ENCODE peak calls at places on chromosomes 12 and 14, in seven cellular contexts. E, N, J, K, S, R and X are unnamed samples. For H3K36me3, the result is how much of the 10 kb centered on the place peaks cover.

GRCh38 chr12:128055567-128055966 is 211.4 kb upstream of the TMEM132C start:
- DNase-seq in R (no peak), E (no peak), S (no peak), N (no peak), K (no peak), J (no peak), X (no peak)

GRCh38 chr12:75976113-75976512 is 55.5 kb downstream of the PHLDA1 start:
- DNase-seq in K (no peak), E (no peak), J (no peak), R (no peak), S (no peak), N (no peak), X (no peak)

GRCh38 chr14:27387458-27387857 is 789.6 kb upstream of the NOVA1 start:
- DNase-seq in E (no peak), N (no peak), J (no peak), R (no peak), S (no peak), K (no peak), X (no peak)

GRCh38 chr12:62523619-62524018 is 57.0 kb downstream of the MON2 start:
- DNase-seq in E (no peak), K (no peak), R (no peak), S (no peak), N (no peak), J (no peak), X (no peak)

GRCh38 chr14:57753821-57754220 is 112.1 kb downstream of the SLC35F4 start:
- DNase-seq in S (no peak), K (no peak), N (no peak), R (no peak), J (no peak), E (no peak), X (no peak)

GRCh38 chr12:90366286-90366685 is 588.7 kb downstream of the CCER1 start:
- DNase-seq in R (no peak), N (no peak), J (no peak), E (no peak), S (no peak), K (no peak), X (no peak)

GRCh38 chr14:36511981-36512584 is 7.9 kb downstream of the NKX2-1 start:
- DNase-seq in R (no peak), N (no peak), E (no peak), K (no peak), J (no peak), S (no peak), X (no peak)

GRCh38 chr14:96088131-96088880 is 49.1 kb downstream of the C14orf132 start:
- DNase-seq in E (peak), K (no peak), N (no peak), S (no peak), J (peak), R (no peak), X (no peak)

GRCh38 chr14:63276492-63277342 is 42.0 kb downstream of the GPHB5 start:
- DNase-seq in K (no peak), E (no peak), S (no peak), N (no peak), J (no peak), R (no peak), X (no peak)

GRCh38 chr14:50233335-50234250 is 2.2 kb upstream of the SOS2 start:
- DNase-seq in J (no peak), S (no peak), K (no peak), N (no peak), E (no peak), R (no peak), X (no peak)

GRCh38 chr12:4353785-4354208 is 25.7 kb downstream of the FGF23 start:
- DNase-seq in E (no peak), N (no peak), R (no peak), K (no peak), J (peak), S (peak), X (no peak)

GRCh38 chr12:119266963-119267362 is 67.6 kb upstream of the CCDC60 start:
- DNase-seq in J (no peak), R (no peak), E (no peak), K (no peak), S (no peak), N (no peak), X (no peak)

GRCh38 chr14:36056846-36057245 is 119.7 kb downstream of the PTCSC3 start:
- DNase-seq in J (no peak), S (no peak), R (no peak), N (no peak), E (no peak), K (no peak), X (no peak)

GRCh38 chr12:643478-644292 is 19.6 kb downstream of the NINJ2 start:
- DNase-seq in K (no peak), R (peak), N (no peak), E (peak), J (no peak), S (peak), X (peak)

GRCh38 chr12:76546889-76547288 is 12.7 kb downstream of the OSBPL8 start:
- DNase-seq in K (no peak), E (no peak), N (no peak), S (no peak), R (no peak), J (no peak), X (no peak)

GRCh38 chr12:14946856-14947255 is 8.5 kb upstream of the ERP27 start:
- DNase-seq in N (no peak), S (no peak), J (no peak), K (no peak), E (no peak), R (no peak), X (no peak)

GRCh38 chr12:14950982-14951746 is 10.2 kb downstream of the ARHGDIB start:
- DNase-seq in N (no peak), K (no peak), J (no peak), E (no peak), S (no peak), R (no peak), X (no peak)

GRCh38 chr12:14949631-14950030 is 11.3 kb upstream of the ERP27 start:
- DNase-seq in K (no peak), N (no peak), S (peak), E (no peak), J (no peak), R (no peak), X (peak)

GRCh38 chr12:14950421-14950820 is 11.0 kb downstream of the ARHGDIB start:
- DNase-seq in E (no peak), N (no peak), J (no peak), R (no peak), K (no peak), S (no peak), X (no peak)

DNA sequence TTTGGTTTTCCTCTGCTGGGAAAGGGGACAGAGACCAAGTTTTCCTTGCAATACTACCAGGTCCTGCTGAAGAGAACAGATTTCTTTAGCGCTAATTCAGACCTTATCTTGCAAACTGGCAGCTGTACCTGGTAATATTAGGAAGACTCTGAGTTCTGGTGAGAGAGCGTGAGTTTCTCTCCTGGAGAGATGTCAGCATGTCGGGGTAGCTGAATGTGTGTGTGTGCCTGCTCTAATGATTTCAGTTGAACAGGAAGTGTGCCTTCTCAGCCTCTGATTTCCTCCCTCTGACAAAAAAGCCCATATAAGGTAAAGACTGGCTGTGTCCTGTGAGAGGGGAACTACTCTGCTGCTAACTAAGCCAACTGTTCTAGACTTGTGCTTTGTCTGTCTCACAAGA is 10.3 kb upstream of the ERP27 start:
- DNase-seq in K (no peak), S (peak), R (no peak), J (no peak), N (peak), E (no peak), X (peak)
- H3K36me3 ChIP-seq in K (under half), S (half or more), R (under half), J (under half), N (under half), E (under half), X (half or more)

GRCh38 chr14:52703225-52703624 is 3.8 kb upstream of the PSMC6 start:
- DNase-seq in N (no peak), K (no peak), R (peak), S (no peak), E (no peak), J (no peak), X (no peak)

GRCh38 chr14:52703664-52704063 is 3.3 kb upstream of the PSMC6 start:
- DNase-seq in N (no peak), J (no peak), K (no peak), S (no peak), R (no peak), E (no peak), X (no peak)

GRCh38 chr14:52706286-52706685 is 714 bp upstream of the PSMC6 start:
- DNase-seq in S (peak), J (no peak), R (no peak), N (no peak), E (no peak), K (no peak), X (no peak)

GRCh38 chr14:52711666-52712065 is 4.7 kb downstream of the PSMC6 start:
- DNase-seq in N (no peak), R (no peak), S (no peak), K (no peak), J (no peak), E (no peak), X (no peak)

DNA sequence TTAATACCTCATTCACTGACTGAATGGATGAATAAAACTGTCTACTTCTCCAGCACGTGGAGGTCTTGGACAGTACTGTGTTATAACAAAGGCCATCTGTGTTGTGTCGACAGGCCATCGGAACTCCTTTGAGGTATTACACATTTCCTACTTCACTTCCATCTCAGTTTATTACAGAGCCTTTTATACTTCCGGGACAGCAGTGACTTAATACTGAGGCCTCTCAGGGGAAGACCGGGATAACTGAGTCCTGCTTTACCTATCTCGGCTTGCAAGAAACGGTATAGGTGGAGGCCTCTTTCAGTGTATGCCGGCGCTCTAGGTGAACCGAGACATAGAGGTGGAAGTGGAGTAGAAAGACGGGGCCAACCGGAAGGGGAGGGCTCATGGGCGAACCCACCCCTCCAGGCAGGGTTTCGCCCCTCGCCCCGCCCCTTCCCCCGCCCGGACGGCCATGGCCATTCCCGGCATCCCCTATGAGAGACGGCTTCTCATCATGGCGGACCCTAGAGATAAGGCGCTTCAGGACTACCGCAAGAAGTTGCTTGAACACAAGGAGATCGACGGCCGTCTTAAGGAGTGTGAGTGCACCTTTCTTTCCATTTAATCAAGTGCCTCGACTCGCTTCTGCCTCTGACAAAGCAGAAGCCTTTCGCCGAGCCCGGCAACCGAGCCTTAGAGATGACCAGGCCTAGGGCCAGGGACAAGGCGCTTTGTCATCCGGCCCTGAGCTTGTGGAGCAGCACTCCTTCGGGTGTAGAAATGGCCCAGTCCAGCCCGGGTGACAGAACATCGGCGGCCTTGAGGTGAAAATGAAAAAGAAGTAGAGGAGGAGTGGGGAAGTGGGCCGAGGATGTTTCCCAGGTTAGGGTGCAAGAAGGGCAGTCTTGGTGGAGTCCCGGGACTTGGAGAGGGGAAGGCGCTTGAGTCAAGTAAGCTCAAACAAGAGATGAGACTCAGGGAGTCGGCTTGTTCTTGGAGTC is at the start of gene PSMC6:
- DNase-seq in E (peak), N (peak), S (peak), J (peak), K (peak), R (peak), X (peak)
- H3K27ac ChIP-seq in E (peak), N (peak), S (peak), J (peak), K (peak), R (peak), X (peak)

GRCh38 chr12:132739600-132740312 is 21.9 kb downstream of the ANKLE2 start:
- DNase-seq in K (no peak), R (no peak), J (no peak), N (no peak), S (no peak), E (no peak), X (no peak)

GRCh38 chr12:132736378-132736777 is 25.3 kb downstream of the ANKLE2 start:
- DNase-seq in E (no peak), R (no peak), K (no peak), N (no peak), S (no peak), J (no peak), X (no peak)

GRCh38 chr12:132734206-132734605 is 23.6 kb downstream of the PGAM5 start:
- DNase-seq in R (no peak), K (no peak), N (no peak), E (no peak), J (no peak), S (no peak), X (no peak)

GRCh38 chr12:132735496-132735895 is 24.9 kb downstream of the PGAM5 start:
- DNase-seq in E (no peak), K (no peak), S (no peak), N (no peak), R (no peak), J (no peak), X (no peak)

DNA sequence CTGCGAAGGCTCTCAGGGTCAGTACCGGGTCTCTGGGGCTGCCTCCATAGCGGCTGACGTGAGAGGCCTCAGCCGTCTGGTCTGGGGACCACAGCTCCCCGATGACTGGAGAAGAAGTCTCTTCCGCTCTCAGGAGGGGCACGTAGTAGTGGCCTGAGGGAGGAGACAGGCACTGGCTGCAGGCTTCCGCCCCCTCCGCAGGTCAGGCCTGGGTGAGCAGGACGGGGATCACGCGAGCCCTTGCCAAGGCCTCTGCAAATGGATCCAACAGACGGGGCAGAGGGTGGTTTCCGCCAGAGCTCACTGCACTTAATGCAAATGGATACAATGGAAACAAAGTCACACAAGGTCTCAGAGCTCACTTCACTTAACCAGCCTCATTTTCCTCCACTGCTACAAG is 24.7 kb downstream of the ANKLE2 start:
- DNase-seq in R (no peak), K (no peak), S (no peak), N (no peak), J (no peak), E (no peak), X (no peak)
- H3K36me3 ChIP-seq in R (half or more), K (under half), S (half or more), N (under half), J (half or more), E (half or more), X (under half)

DNA sequence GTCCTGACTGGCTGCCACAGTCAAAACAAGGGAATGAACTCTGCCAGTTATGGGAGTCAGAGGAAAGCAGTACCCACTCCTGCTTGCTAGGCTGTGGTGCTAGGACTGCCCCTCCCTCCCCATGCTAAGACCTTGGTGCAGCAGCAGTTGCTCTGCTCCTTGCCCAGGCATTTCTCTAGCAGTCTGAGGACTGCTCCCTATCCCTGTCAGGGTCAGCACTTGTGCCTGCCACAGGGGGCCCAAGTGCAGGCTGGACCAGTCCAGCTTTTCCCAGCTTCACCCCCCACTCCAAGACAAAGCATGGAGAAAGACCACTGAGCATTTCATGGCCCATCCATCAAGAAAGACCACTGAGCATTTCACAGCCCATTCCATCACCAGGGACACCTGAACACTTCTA is 305.8 kb upstream of the CLEC14A start:
- DNase-seq in R (no peak), E (no peak), K (no peak), J (no peak), S (no peak), N (no peak), X (no peak)
- H3K27ac ChIP-seq in R (no peak), E (no peak), K (no peak), J (no peak), S (no peak), N (no peak), X (no peak)

GRCh38 chr14:61739133-61739532 is 23.1 kb upstream of the SNAPC1 start:
- DNase-seq in K (no peak), N (no peak), R (no peak), J (no peak), E (no peak), S (no peak), X (no peak)
- H3K36me3 ChIP-seq in K (under half), N (under half), R (half or more), J (half or more), E (half or more), S (under half), X (under half)

GRCh38 chr14:100246136-100246535 is 7.2 kb downstream of the YY1 start:
- DNase-seq in K (peak), N (no peak), R (no peak), J (no peak), S (no peak), E (no peak), X (no peak)
- H3K27ac ChIP-seq in K (peak), N (peak), R (peak), J (peak), S (no peak), E (peak), X (no peak)

GRCh38 chr12:98022961-98023360 is 492.4 kb upstream of the TMPO start:
- DNase-seq in S (no peak), J (no peak), K (no peak), R (no peak), E (no peak), N (no peak), X (no peak)
- H3K36me3 ChIP-seq in S (under half), J (under half), K (under half), R (under half), E (under half), N (under half), X (under half)

GRCh38 chr12:25100203-25100602 is 94.8 kb downstream of the DNAI7 start:
- DNase-seq in S (no peak), R (no peak), E (no peak), N (no peak), J (no peak), K (no peak), X (no peak)

GRCh38 chr12:25100738-25101445 is 94.1 kb downstream of the DNAI7 start:
- DNase-seq in E (no peak), S (no peak), N (no peak), K (no peak), R (no peak), J (no peak), X (no peak)

GRCh38 chr12:25102402-25102801 is 92.6 kb downstream of the DNAI7 start:
- DNase-seq in E (no peak), J (no peak), N (no peak), K (no peak), S (no peak), R (no peak), X (no peak)

DNA sequence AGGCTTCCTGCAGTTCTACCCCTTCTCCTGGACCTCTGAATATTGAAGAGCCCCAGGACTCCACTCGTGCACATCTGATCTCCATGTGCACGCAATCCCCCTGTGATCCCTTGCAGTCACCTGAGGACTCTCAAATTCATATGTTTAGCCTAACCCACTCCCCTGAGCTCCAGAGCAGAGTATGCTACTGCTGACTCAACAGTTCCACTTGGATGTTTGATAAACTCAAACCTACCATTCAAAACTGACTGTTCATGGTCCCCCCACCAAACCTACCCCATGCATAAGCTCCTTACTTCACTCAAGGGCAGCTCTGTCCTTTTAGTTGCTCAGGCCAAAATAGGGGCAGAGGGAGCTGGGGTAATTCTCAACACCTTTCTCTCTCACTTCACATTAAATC is 96.0 kb downstream of the DNAI7 start:
- DNase-seq in N (no peak), S (no peak), R (no peak), J (no peak), K (no peak), E (no peak), X (no peak)
- H3K27ac ChIP-seq in N (no peak), S (no peak), R (no peak), J (no peak), K (no peak), E (no peak), X (no peak)

GRCh38 chr14:103002578-103003350 is 54.6 kb downstream of the CDC42BPB start:
- DNase-seq in R (no peak), J (no peak), S (no peak), N (no peak), K (no peak), E (peak), X (no peak)

GRCh38 chr14:103003850-103004249 is 53.5 kb downstream of the CDC42BPB start:
- DNase-seq in J (no peak), K (no peak), S (no peak), E (peak), R (no peak), N (no peak), X (no peak)

GRCh38 chr14:103001226-103001625 is 56.1 kb downstream of the CDC42BPB start:
- DNase-seq in K (no peak), N (no peak), S (no peak), J (no peak), R (no peak), E (no peak), X (no peak)

GRCh38 chr14:103001651-103002396 is 55.5 kb downstream of the CDC42BPB start:
- DNase-seq in N (no peak), K (no peak), S (no peak), J (no peak), R (no peak), E (no peak), X (no peak)

DNA sequence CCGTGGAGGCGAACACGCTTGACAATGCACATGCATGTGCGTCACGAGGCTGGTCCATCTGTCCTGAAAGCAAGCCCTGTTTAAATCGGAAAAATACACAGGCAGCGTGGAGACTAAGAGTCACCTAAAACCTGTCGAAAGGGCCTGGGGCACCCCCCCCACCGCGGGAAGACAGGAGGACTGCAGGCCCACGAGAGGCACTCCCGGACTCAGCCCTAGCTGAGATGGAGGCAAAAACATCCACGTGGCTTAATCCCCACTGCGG is 54.1 kb downstream of the CDC42BPB start:
- DNase-seq in S (no peak), K (no peak), E (peak), J (no peak), R (no peak), N (no peak), X (no peak)
- H3K36me3 ChIP-seq in S (under half), K (under half), E (half or more), J (under half), R (half or more), N (under half), X (under half)